ENCODE peak calls at places on chromosomes 2 and 18, in nine cellular contexts. One of them, this sample, is unnamed.

GRCh38 chr2:232890896-232891601 is 21.0 kb downstream of the SNORC start:
- DNase-seq in COR-L47: peak
- DNase-seq in activated CD8-positive, alpha-beta memory T cell treated with anti-CD3 and anti-CD28 coated beads for 24 hours: peak
- DNase-seq in OCI-LY7: no peak
- DNase-seq in NCI-H226: no peak
- DNase-seq in astrocyte of the spinal cord: peak
- DNase-seq in stimulated activated CD8-positive, alpha-beta memory T cell treated with anti-CD3 and anti-CD28 coated beads, Interleukin-15, amount 100 ng/mL, for 1 hour: no peak
- DNase-seq in brain microvascular endothelial cell: no peak
- DNase-seq in activated CD4-positive, alpha-beta T cell treated with anti-CD3 and anti-CD28 coated beads for 48 hours: no peak
- DNase-seq in this sample: no peak

GRCh38 chr18:38940863-38941531 is 1375.4 kb upstream of the CELF4 start:
- DNase-seq in OCI-LY7: peak
- DNase-seq in activated CD4-positive, alpha-beta T cell treated with anti-CD3 and anti-CD28 coated beads for 48 hours: peak
- DNase-seq in stimulated activated CD8-positive, alpha-beta memory T cell treated with anti-CD3 and anti-CD28 coated beads, Interleukin-15, amount 100 ng/mL, for 1 hour: peak
- DNase-seq in astrocyte of the spinal cord: peak
- DNase-seq in NCI-H226: peak
- DNase-seq in activated CD8-positive, alpha-beta memory T cell treated with anti-CD3 and anti-CD28 coated beads for 24 hours: peak
- DNase-seq in COR-L47: no peak
- DNase-seq in brain microvascular endothelial cell: peak
- DNase-seq in this sample: peak

GRCh38 chr2:32810909-32811495 is 135.8 kb upstream of the LTBP1 start:
- DNase-seq in activated CD8-positive, alpha-beta memory T cell treated with anti-CD3 and anti-CD28 coated beads for 24 hours: no peak
- DNase-seq in stimulated activated CD8-positive, alpha-beta memory T cell treated with anti-CD3 and anti-CD28 coated beads, Interleukin-15, amount 100 ng/mL, for 1 hour: no peak
- DNase-seq in astrocyte of the spinal cord: no peak
- DNase-seq in brain microvascular endothelial cell: no peak
- DNase-seq in activated CD4-positive, alpha-beta T cell treated with anti-CD3 and anti-CD28 coated beads for 48 hours: no peak
- DNase-seq in OCI-LY7: no peak
- DNase-seq in NCI-H226: no peak
- DNase-seq in COR-L47: no peak
- DNase-seq in this sample: no peak

GRCh38 chr2:45643543-45644542 is 7.6 kb upstream of the PRKCE start:
- DNase-seq in activated CD8-positive, alpha-beta memory T cell treated with anti-CD3 and anti-CD28 coated beads for 24 hours: peak
- DNase-seq in stimulated activated CD8-positive, alpha-beta memory T cell treated with anti-CD3 and anti-CD28 coated beads, Interleukin-15, amount 100 ng/mL, for 1 hour: no peak
- DNase-seq in activated CD4-positive, alpha-beta T cell treated with anti-CD3 and anti-CD28 coated beads for 48 hours: peak
- DNase-seq in OCI-LY7: peak
- DNase-seq in NCI-H226: peak
- DNase-seq in brain microvascular endothelial cell: no peak
- DNase-seq in COR-L47: peak
- DNase-seq in astrocyte of the spinal cord: peak
- DNase-seq in this sample: peak

GRCh38 chr2:214393796-214394195 is 17.1 kb upstream of the VWC2L start:
- DNase-seq in activated CD4-positive, alpha-beta T cell treated with anti-CD3 and anti-CD28 coated beads for 48 hours: no peak
- DNase-seq in COR-L47: no peak
- DNase-seq in brain microvascular endothelial cell: no peak
- DNase-seq in NCI-H226: no peak
- DNase-seq in OCI-LY7: no peak
- DNase-seq in stimulated activated CD8-positive, alpha-beta memory T cell treated with anti-CD3 and anti-CD28 coated beads, Interleukin-15, amount 100 ng/mL, for 1 hour: no peak
- DNase-seq in astrocyte of the spinal cord: no peak
- DNase-seq in activated CD8-positive, alpha-beta memory T cell treated with anti-CD3 and anti-CD28 coated beads for 24 hours: no peak
- DNase-seq in this sample: no peak

GRCh38 chr2:237482485-237482884 is 4.6 kb upstream of the MLPH start:
- DNase-seq in activated CD4-positive, alpha-beta T cell treated with anti-CD3 and anti-CD28 coated beads for 48 hours: no peak
- DNase-seq in NCI-H226: no peak
- DNase-seq in astrocyte of the spinal cord: peak
- DNase-seq in OCI-LY7: no peak
- DNase-seq in stimulated activated CD8-positive, alpha-beta memory T cell treated with anti-CD3 and anti-CD28 coated beads, Interleukin-15, amount 100 ng/mL, for 1 hour: no peak
- DNase-seq in brain microvascular endothelial cell: no peak
- DNase-seq in COR-L47: peak
- DNase-seq in activated CD8-positive, alpha-beta memory T cell treated with anti-CD3 and anti-CD28 coated beads for 24 hours: no peak
- DNase-seq in this sample: peak

GRCh38 chr2:8595821-8596600 is 85.8 kb upstream of the ID2 start:
- DNase-seq in stimulated activated CD8-positive, alpha-beta memory T cell treated with anti-CD3 and anti-CD28 coated beads, Interleukin-15, amount 100 ng/mL, for 1 hour: no peak
- DNase-seq in NCI-H226: no peak
- DNase-seq in brain microvascular endothelial cell: no peak
- DNase-seq in activated CD8-positive, alpha-beta memory T cell treated with anti-CD3 and anti-CD28 coated beads for 24 hours: no peak
- DNase-seq in COR-L47: no peak
- DNase-seq in OCI-LY7: no peak
- DNase-seq in astrocyte of the spinal cord: no peak
- DNase-seq in activated CD4-positive, alpha-beta T cell treated with anti-CD3 and anti-CD28 coated beads for 48 hours: no peak
- DNase-seq in this sample: no peak

GRCh38 chr2:172109670-172110421 is 7.1 kb upstream of the DLX2 start:
- DNase-seq in activated CD4-positive, alpha-beta T cell treated with anti-CD3 and anti-CD28 coated beads for 48 hours: no peak
- DNase-seq in OCI-LY7: no peak
- DNase-seq in COR-L47: no peak
- DNase-seq in astrocyte of the spinal cord: no peak
- DNase-seq in activated CD8-positive, alpha-beta memory T cell treated with anti-CD3 and anti-CD28 coated beads for 24 hours: no peak
- DNase-seq in NCI-H226: no peak
- DNase-seq in brain microvascular endothelial cell: no peak
- DNase-seq in stimulated activated CD8-positive, alpha-beta memory T cell treated with anti-CD3 and anti-CD28 coated beads, Interleukin-15, amount 100 ng/mL, for 1 hour: no peak
- DNase-seq in this sample: no peak

GRCh38 chr2:148132400-148132799 is 111.5 kb downstream of the MBD5 start:
- DNase-seq in COR-L47: no peak
- DNase-seq in stimulated activated CD8-positive, alpha-beta memory T cell treated with anti-CD3 and anti-CD28 coated beads, Interleukin-15, amount 100 ng/mL, for 1 hour: no peak
- DNase-seq in NCI-H226: peak
- DNase-seq in activated CD4-positive, alpha-beta T cell treated with anti-CD3 and anti-CD28 coated beads for 48 hours: no peak
- DNase-seq in OCI-LY7: no peak
- DNase-seq in astrocyte of the spinal cord: peak
- DNase-seq in brain microvascular endothelial cell: peak
- DNase-seq in activated CD8-positive, alpha-beta memory T cell treated with anti-CD3 and anti-CD28 coated beads for 24 hours: no peak
- DNase-seq in this sample: no peak

GRCh38 chr2:154324601-154325000 is 373.9 kb upstream of the KCNJ3 start:
- DNase-seq in activated CD8-positive, alpha-beta memory T cell treated with anti-CD3 and anti-CD28 coated beads for 24 hours: no peak
- DNase-seq in stimulated activated CD8-positive, alpha-beta memory T cell treated with anti-CD3 and anti-CD28 coated beads, Interleukin-15, amount 100 ng/mL, for 1 hour: no peak
- DNase-seq in astrocyte of the spinal cord: no peak
- DNase-seq in brain microvascular endothelial cell: no peak
- DNase-seq in OCI-LY7: no peak
- DNase-seq in COR-L47: no peak
- DNase-seq in activated CD4-positive, alpha-beta T cell treated with anti-CD3 and anti-CD28 coated beads for 48 hours: no peak
- DNase-seq in NCI-H226: no peak
- DNase-seq in this sample: no peak

This sample was measured in erythroblast.